ENCODE peak calls at places on chromosomes 6 and 20, in six cellular contexts. B is PC-9, E is GM23338, F is tibial artery, U is astrocyte of the cerebellum, H is HL-60. G is an unnamed sample.

GRCh38 chr20:13017235-13017634 is 8.5 kb downstream of the SPTLC3 start:
- DNase-seq in B (no peak), E (no peak), F (no peak), U (no peak), H (no peak), G (no peak)

GRCh38 chr20:16392346-16392745 is 180.9 kb downstream of the KIF16B start:
- DNase-seq in B (no peak), E (no peak), F (no peak), U (no peak), H (no peak), G (peak)

GRCh38 chr6:34035161-34035560 is 110.7 kb downstream of the GRM4 start:
- DNase-seq in B (no peak), E (no peak), F (no peak), U (no peak), H (no peak), G (no peak)

GRCh38 chr20:13353261-13353945 is 132.3 kb downstream of the ISM1 start:
- DNase-seq in B (no peak), E (no peak), F (no peak), U (peak), H (no peak), G (no peak)

GRCh38 chr20:19661717-19662637 is 96.1 kb upstream of the RIN2 start:
- DNase-seq in B (peak), E (peak), F (peak), U (peak), H (peak), G (peak)

GRCh38 chr6:33597551-33598322 is 17.7 kb upstream of the BAK1 start:
- DNase-seq in B (no peak), E (no peak), F (peak), U (no peak), H (no peak), G (no peak)

GRCh38 chr6:142286088-142286409 is 15.8 kb upstream of the ADGRG6 start:
- DNase-seq in B (no peak), E (no peak), F (no peak), U (no peak), H (no peak), G (no peak)

GRCh38 chr20:20184711-20185110 is 132.4 kb downstream of the CFAP61 start:
- DNase-seq in B (no peak), E (no peak), F (no peak), U (no peak), H (no peak), G (no peak)

GRCh38 chr6:83258517-83258916 is 65.4 kb downstream of the RWDD2A start:
- DNase-seq in B (no peak), E (no peak), F (no peak), U (no peak), H (no peak), G (no peak)

GRCh38 chr6:47014401-47014800 is 27.7 kb downstream of the ADGRF1 start:
- DNase-seq in B (no peak), E (no peak), F (no peak), U (no peak), H (no peak), G (no peak)

GRCh38 chr6:41937881-41938574 is 3.6 kb downstream of the CCND3 start:
- DNase-seq in B (no peak), E (no peak), F (no peak), U (no peak), H (peak), G (no peak)

GRCh38 chr20:32231847-32232246 is 24.2 kb downstream of the POFUT1 start:
- DNase-seq in B (no peak), E (no peak), F (no peak), U (no peak), H (no peak), G (peak)

GRCh38 chr20:4602297-4602631 is 119.4 kb upstream of the PRND start:
- DNase-seq in B (no peak), E (peak), F (no peak), U (no peak), H (no peak), G (no peak)

GRCh38 chr6:52523363-52524207 is 53.3 kb downstream of the TRAM2 start:
- DNase-seq in B (no peak), E (no peak), F (no peak), U (no peak), H (no peak), G (no peak)

GRCh38 chr6:13421425-13422057 is 65.9 kb downstream of the GFOD1 start:
- DNase-seq in B (no peak), E (peak), F (no peak), U (no peak), H (no peak), G (no peak)

GRCh38 chr6:131555992-131556391 is 17.0 kb upstream of the ARG1 start:
- DNase-seq in B (no peak), E (no peak), F (no peak), U (no peak), H (no peak), G (no peak)

GRCh38 chr20:49965781-49966304 is 16.9 kb upstream of the SNAI1 start:
- DNase-seq in B (peak), E (no peak), F (no peak), U (no peak), H (no peak), G (no peak)

GRCh38 chr6:72622094-72622540 is 253 bp downstream of the KCNQ5 start:
- DNase-seq in B (no peak), E (peak), F (peak), U (no peak), H (no peak), G (peak)

GRCh38 chr6:157556671-157557430 is 175.9 kb downstream of the ZDHHC14 start:
- DNase-seq in B (no peak), E (no peak), F (peak), U (no peak), H (no peak), G (no peak)

GRCh38 chr6:33661118-33661838 is 40.2 kb downstream of the ITPR3 start:
- DNase-seq in B (no peak), E (no peak), F (no peak), U (no peak), H (no peak), G (no peak)

GRCh38 chr6:148799647-148800046 is 52.8 kb downstream of the UST start:
- DNase-seq in B (no peak), E (no peak), F (no peak), U (no peak), H (no peak), G (no peak)

GRCh38 chr6:85468326-85468725 is 18.4 kb downstream of the NT5E start:
- DNase-seq in B (peak), E (no peak), F (no peak), U (no peak), H (no peak), G (no peak)

GRCh38 chr20:1877604-1878195 is 17.5 kb upstream of the SIRPA start:
- DNase-seq in B (no peak), E (no peak), F (no peak), U (no peak), H (no peak), G (no peak)

GRCh38 chr20:10134176-10134575 is 84.5 kb upstream of the SNAP25 start:
- DNase-seq in B (no peak), E (no peak), F (no peak), U (no peak), H (no peak), G (no peak)

GRCh38 chr6:24196198-24196597 is 70.2 kb downstream of the NRSN1 start:
- DNase-seq in B (no peak), E (no peak), F (no peak), U (no peak), H (no peak), G (no peak)

GRCh38 chr6:5517781-5518180 is 256.5 kb downstream of the FARS2 start:
- DNase-seq in B (no peak), E (no peak), F (no peak), U (no peak), H (no peak), G (peak)

GRCh38 chr6:170027111-170028043 is 263.5 kb downstream of the DLL1 start:
- DNase-seq in B (no peak), E (no peak), F (peak), U (no peak), H (no peak), G (no peak)

GRCh38 chr20:52529856-52530255 is 338.3 kb upstream of the ZFP64 start:
- DNase-seq in B (no peak), E (no peak), F (no peak), U (no peak), H (no peak), G (no peak)

GRCh38 chr6:135540207-135540877 is 42.8 kb upstream of the AHI1 start:
- DNase-seq in B (no peak), E (no peak), F (no peak), U (peak), H (no peak), G (no peak)
- TF ChIP-seq CTCF in B (no peak), E (peak), F (no peak), U (peak), H (no peak), G (peak)

GRCh38 chr6:103677290-103677689 is 1182.4 kb downstream of the HACE1 start:
- DNase-seq in B (no peak), E (no peak), F (no peak), U (no peak), H (no peak), G (no peak)

GRCh38 chr6:103674790-103675189 is 1184.9 kb downstream of the HACE1 start:
- DNase-seq in B (no peak), E (no peak), F (no peak), U (no peak), H (no peak), G (no peak)

GRCh38 chr6:103675807-103676406 is 1183.8 kb downstream of the HACE1 start:
- DNase-seq in B (no peak), E (no peak), F (no peak), U (peak), H (no peak), G (no peak)

DNA sequence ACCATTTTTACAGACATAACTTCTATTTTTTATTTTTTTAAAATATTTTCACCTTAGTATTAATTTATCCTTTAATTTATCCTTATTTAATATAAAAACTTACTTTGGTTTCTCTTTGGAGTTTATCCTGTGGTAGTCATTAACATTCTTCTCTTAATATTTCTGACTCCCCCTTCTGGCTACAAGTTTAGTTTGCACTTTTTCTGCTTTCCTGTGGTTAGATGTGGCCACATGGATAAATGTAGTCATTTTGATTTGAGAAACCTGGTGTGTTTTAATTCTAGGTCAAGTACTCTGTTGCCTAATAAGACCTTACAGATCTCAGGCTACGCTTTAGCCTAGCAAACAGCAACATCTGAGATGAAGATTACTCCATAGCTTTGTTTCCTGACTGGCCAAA is 1187.5 kb downstream of the HACE1 start:
- DNase-seq in B (no peak), E (peak), F (no peak), U (peak), H (no peak), G (no peak)
- TF ChIP-seq CTCF in B (peak), E (peak), F (no peak), U (no peak), H (no peak), G (peak)

DNA sequence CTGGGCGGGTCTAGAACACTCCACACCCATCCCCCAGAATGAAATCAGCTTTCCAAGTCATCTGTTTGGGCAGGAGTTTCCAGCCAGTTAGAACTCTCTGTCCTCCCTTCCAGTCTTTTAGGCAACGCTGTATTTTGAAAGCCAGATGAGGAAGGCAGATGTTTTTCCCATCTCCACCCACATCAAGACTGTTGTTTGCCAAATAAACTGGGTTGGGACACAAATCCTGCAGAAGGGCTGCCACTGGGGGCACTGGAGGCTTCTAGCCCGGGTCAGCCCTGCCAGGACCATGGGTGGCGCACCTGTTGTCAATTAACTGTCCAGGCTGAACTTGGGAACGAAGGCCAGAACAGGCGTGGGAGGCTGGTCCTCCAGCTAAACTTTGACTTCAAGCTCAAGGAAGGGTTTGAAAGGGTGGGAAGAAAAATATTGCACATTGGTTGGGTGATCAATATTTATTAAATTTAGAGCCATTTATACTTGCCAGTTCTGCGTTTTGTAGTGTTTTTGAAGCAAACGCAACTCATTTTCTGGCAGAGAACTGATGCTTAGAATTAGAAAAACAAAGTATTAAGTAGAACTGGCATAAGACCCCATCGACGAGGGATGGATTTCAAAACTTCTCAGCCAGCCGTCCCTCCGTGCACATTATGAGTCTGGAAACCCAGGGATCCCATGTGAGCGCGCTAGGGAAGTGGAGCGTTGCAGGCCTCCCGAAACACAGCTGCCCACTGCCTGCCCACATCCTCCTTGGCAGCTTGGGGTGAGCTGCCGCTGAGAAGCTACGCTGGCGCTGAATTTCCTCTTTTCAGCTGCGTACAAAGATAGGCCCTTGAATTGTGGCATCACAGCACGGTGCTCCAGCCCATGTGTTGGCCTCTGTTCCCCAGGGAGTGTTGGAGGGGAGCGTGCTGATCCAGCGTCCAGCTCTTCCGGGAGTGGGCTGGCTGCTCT is 297.4 kb downstream of the QKI start:
- DNase-seq in B (no peak), E (peak), F (peak), U (no peak), H (peak), G (peak)
- TF ChIP-seq CTCF in B (no peak), E (peak), F (no peak), U (no peak), H (no peak), G (peak)

GRCh38 chr20:56715902-56716519 is 86.9 kb downstream of the TFAP2C start:
- DNase-seq in B (no peak), E (no peak), F (no peak), U (no peak), H (no peak), G (no peak)
- TF ChIP-seq CTCF in B (no peak), E (no peak), F (no peak), U (no peak), H (no peak), G (no peak)

GRCh38 chr6:118288355-118289124 is 259.6 kb upstream of the PLN start:
- DNase-seq in B (no peak), E (peak), F (no peak), U (no peak), H (no peak), G (no peak)
- TF ChIP-seq CTCF in B (no peak), E (peak), F (peak), U (no peak), H (no peak), G (no peak)

DNA sequence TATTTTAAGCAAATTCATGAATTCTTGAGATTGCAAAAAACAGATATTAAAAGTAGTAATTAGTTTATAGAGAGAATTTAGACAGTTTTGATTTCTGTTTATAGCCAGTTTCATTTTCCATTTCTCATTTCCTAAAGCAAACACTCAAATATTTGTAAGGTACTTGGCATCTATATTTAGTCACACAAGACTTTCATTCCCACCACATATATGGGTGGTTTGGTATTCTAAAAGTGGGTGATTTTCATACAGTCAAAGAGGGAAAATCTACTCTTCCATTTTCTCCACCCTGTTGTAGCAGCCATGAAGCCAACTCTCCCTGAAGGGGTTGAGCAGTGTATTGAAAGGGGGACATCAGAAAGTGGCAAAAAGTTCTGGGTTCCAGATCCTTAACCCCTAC is 181.1 kb upstream of the SUPT3H start:
- DNase-seq in B (no peak), E (no peak), F (no peak), U (no peak), H (no peak), G (peak)
- TF ChIP-seq CTCF in B (no peak), E (no peak), F (no peak), U (no peak), H (no peak), G (no peak)

G was measured in GM13977.